ENCODE peak calls at places on chromosomes 13 and 19, in ten cellular contexts. B is nucleus accumbens; A is GM04504; N is EL; H is GM23248; Q is T-helper 2 cell; Y is stimulated activated CD4-positive, alpha-beta T cell treated with anti-CD3 and anti-CD28 coated beads, Interleukin-1b, Interleukin-23, amount 100 ng/mL, for 1 hour; O is endothelial cell; S is SK-MEL-5; J is CD8-positive, alpha-beta memory T cell. D is an unnamed sample.

GRCh38 chr13:111385182-111385857 is 64.9 kb downstream of the TEX29 start:
- DNase-seq in B (no peak), A (no peak), N (no peak), H (no peak), Q (no peak), Y (no peak), O (no peak), S (no peak), J (no peak), D (no peak)

GRCh38 chr19:46124638-46125115 is at the start of gene IGFL3:
- DNase-seq in B (no peak), A (no peak), N (peak), H (peak), Q (no peak), Y (no peak), O (no peak), S (no peak), J (no peak), D (no peak)

GRCh38 chr19:46828484-46828883 is 22.2 kb downstream of the AP2S1 start:
- DNase-seq in B (no peak), A (peak), N (peak), H (peak), Q (peak), Y (no peak), O (no peak), S (no peak), J (no peak), D (no peak)

GRCh38 chr13:45833663-45834062 is 17.9 kb downstream of the SIAH3 start:
- DNase-seq in B (no peak), A (peak), N (peak), H (peak), Q (no peak), Y (no peak), O (no peak), S (peak), J (no peak), D (peak)

GRCh38 chr13:51887441-51887840 is 25.7 kb downstream of the CCDC70 start:
- DNase-seq in B (no peak), A (no peak), N (no peak), H (no peak), Q (no peak), Y (no peak), O (no peak), S (no peak), J (no peak), D (no peak)

GRCh38 chr19:42254850-42255765 is at the start of gene ERF:
- DNase-seq in B (peak), A (peak), N (peak), H (peak), Q (peak), Y (peak), O (peak), S (peak), J (peak), D (peak)

GRCh38 chr19:34881982-34882381 is 44.7 kb upstream of the ZNF30 start:
- DNase-seq in B (no peak), A (no peak), N (peak), H (no peak), Q (no peak), Y (no peak), O (no peak), S (no peak), J (no peak), D (no peak)

GRCh38 chr19:36140289-36141038 is 598 bp downstream of the CAPNS1 start:
- DNase-seq in B (no peak), A (no peak), N (peak), H (peak), Q (peak), Y (no peak), O (peak), S (peak), J (peak), D (peak)

GRCh38 chr13:113157929-113158747 is at the start of gene PROZ:
- DNase-seq in B (no peak), A (no peak), N (no peak), H (no peak), Q (no peak), Y (no peak), O (no peak), S (no peak), J (no peak), D (no peak)